ENCODE peak calls at places on chromosome 3, in five cellular contexts. One of them, this sample, is unnamed.

GRCh38 chr3:52147804-52148203 is 6.4 kb downstream of the POC1A start:
- DNase-seq in cardiac fibroblast: no peak
- DNase-seq in stimulated activated CD4-positive, alpha-beta T cell treated with anti-CD3 and anti-CD28 coated beads, Interleukin-15, amount 100 ng/mL, for 1 hour: no peak
- DNase-seq in left ventricle myocardium superior: no peak
- DNase-seq in skeletal muscle cell: no peak
- DNase-seq in this sample: no peak

GRCh38 chr3:154324919-154325318 is 632 bp upstream of the DHX36 start:
- DNase-seq in cardiac fibroblast: no peak
- DNase-seq in stimulated activated CD4-positive, alpha-beta T cell treated with anti-CD3 and anti-CD28 coated beads, Interleukin-15, amount 100 ng/mL, for 1 hour: no peak
- DNase-seq in left ventricle myocardium superior: no peak
- DNase-seq in skeletal muscle cell: no peak
- DNase-seq in this sample: no peak

GRCh38 chr3:176354843-176355242 is 842.4 kb downstream of the TBL1XR1 start:
- DNase-seq in cardiac fibroblast: no peak
- DNase-seq in stimulated activated CD4-positive, alpha-beta T cell treated with anti-CD3 and anti-CD28 coated beads, Interleukin-15, amount 100 ng/mL, for 1 hour: no peak
- DNase-seq in left ventricle myocardium superior: no peak
- DNase-seq in skeletal muscle cell: no peak
- DNase-seq in this sample: no peak

GRCh38 chr3:40079845-40080240 is 229.7 kb upstream of the EIF1B start:
- DNase-seq in cardiac fibroblast: peak; percentile 51
- DNase-seq in stimulated activated CD4-positive, alpha-beta T cell treated with anti-CD3 and anti-CD28 coated beads, Interleukin-15, amount 100 ng/mL, for 1 hour: no peak
- DNase-seq in left ventricle myocardium superior: no peak
- DNase-seq in skeletal muscle cell: no peak
- DNase-seq in this sample: no peak

GRCh38 chr3:11668243-11669232 is 24.8 kb upstream of the VGLL4 start:
- DNase-seq in cardiac fibroblast: peak; percentile 47
- DNase-seq in stimulated activated CD4-positive, alpha-beta T cell treated with anti-CD3 and anti-CD28 coated beads, Interleukin-15, amount 100 ng/mL, for 1 hour: no peak
- DNase-seq in left ventricle myocardium superior: no peak
- DNase-seq in skeletal muscle cell: no peak
- DNase-seq in this sample: peak; percentile 37

GRCh38 chr3:28326458-28326926 is 22.0 kb upstream of the ZCWPW2 start:
- DNase-seq in cardiac fibroblast: no peak
- DNase-seq in stimulated activated CD4-positive, alpha-beta T cell treated with anti-CD3 and anti-CD28 coated beads, Interleukin-15, amount 100 ng/mL, for 1 hour: no peak
- DNase-seq in left ventricle myocardium superior: no peak
- DNase-seq in skeletal muscle cell: no peak
- DNase-seq in this sample: no peak

GRCh38 chr3:116444099-116444700 is 1.1 kb downstream of the LSAMP start:
- DNase-seq in cardiac fibroblast: no peak
- DNase-seq in stimulated activated CD4-positive, alpha-beta T cell treated with anti-CD3 and anti-CD28 coated beads, Interleukin-15, amount 100 ng/mL, for 1 hour: no peak
- DNase-seq in left ventricle myocardium superior: no peak
- DNase-seq in skeletal muscle cell: no peak
- DNase-seq in this sample: no peak

GRCh38 chr3:59857589-59858346 is 807.9 kb upstream of the CFAP20DC start:
- DNase-seq in cardiac fibroblast: peak; percentile 87
- DNase-seq in stimulated activated CD4-positive, alpha-beta T cell treated with anti-CD3 and anti-CD28 coated beads, Interleukin-15, amount 100 ng/mL, for 1 hour: peak; percentile 67
- DNase-seq in left ventricle myocardium superior: peak; percentile 88
- DNase-seq in skeletal muscle cell: peak; percentile 36
- DNase-seq in this sample: peak; percentile 87

This sample was measured in AG20443.